ENCODE peak calls at places on chromosomes 2 and 18, in nine cellular contexts. K is midbrain, R is left ventricle myocardium inferior, S is neural crest cell, I is NCI-H1694, O is lower lobe of right lung, J is T-helper 22 cell, M is Daoy, A is T-helper 1 cell. W is an unnamed sample.
A peak's percentile ranks its signal among the peaks of the same experiment; 100 is the strongest.

GRCh38 chr2:43319541-43319940 is 93.1 kb upstream of the ZFP36L2 start:
- DNase-seq in A (no peak), S (no peak), K (no peak), R (no peak), I (no peak), J (no peak), M (no peak), O (no peak), W (no peak)

GRCh38 chr2:86221066-86221684 is 21.9 kb downstream of the MRPL35 start:
- DNase-seq in O (no peak), A (peak; percentile 30), J (no peak), S (peak; percentile 64), R (no peak), M (peak; percentile 59), I (peak; percentile 52), K (peak; percentile 70), W (no peak)

GRCh38 chr2:149544692-149545091 is 42.9 kb downstream of the MMADHC start:
- DNase-seq in I (no peak), R (no peak), S (no peak), A (no peak), O (no peak), M (no peak), J (no peak), K (no peak), W (no peak)

GRCh38 chr2:33158482-33159003 is 211.8 kb downstream of the LTBP1 start:
- DNase-seq in M (peak; percentile 88), A (no peak), I (no peak), S (no peak), K (no peak), R (no peak), J (no peak), O (no peak), W (no peak)

GRCh38 chr2:61770746-61771145 is 83.1 kb downstream of the FAM161A start:
- DNase-seq in A (no peak), R (no peak), J (no peak), M (peak; percentile 23), S (no peak), O (no peak), K (no peak), I (no peak), W (no peak)

GRCh38 chr2:146079216-146079615 is 1559.3 kb upstream of the ZEB2 start:
- DNase-seq in S (no peak), K (no peak), J (no peak), A (no peak), R (no peak), I (no peak), O (no peak), M (no peak), W (no peak)

GRCh38 chr2:84904151-84904550 is 1.3 kb upstream of the TMSB10 start:
- DNase-seq in R (no peak), M (no peak), O (no peak), A (no peak), J (no peak), S (no peak), K (no peak), I (no peak), W (no peak)

GRCh38 chr18:8705280-8705940 is at the start of gene MTCL1:
- DNase-seq in K (no peak), M (peak; percentile 58), O (peak; percentile 53), R (peak; percentile 25), S (peak; percentile 30), I (no peak), A (no peak), J (no peak), W (peak; percentile 10)

GRCh38 chr2:10817413-10817812 is 4.8 kb upstream of the PDIA6 start:
- DNase-seq in R (no peak), S (no peak), A (no peak), O (no peak), I (no peak), J (no peak), M (no peak), K (no peak), W (no peak)

GRCh38 chr18:51253476-51253875 is 56.0 kb upstream of the MEX3C start:
- DNase-seq in J (no peak), I (no peak), S (no peak), R (no peak), K (no peak), A (no peak), O (no peak), M (no peak), W (no peak)

GRCh38 chr2:241836257-241836656 is 22.4 kb downstream of the PDCD1 start:
- DNase-seq in A (no peak), S (no peak), R (no peak), I (no peak), M (no peak), J (no peak), K (no peak), O (no peak), W (no peak)

GRCh38 chr2:20682166-20682565 is 15.2 kb downstream of the GDF7 start:
- DNase-seq in A (no peak), S (no peak), J (no peak), K (no peak), O (no peak), R (no peak), M (no peak), I (peak; percentile 30), W (no peak)

GRCh38 chr2:76567478-76567877 is 856.8 kb upstream of the GCFC2 start:
- DNase-seq in I (no peak), M (no peak), J (no peak), S (no peak), K (no peak), R (no peak), O (no peak), A (no peak), W (no peak)

GRCh38 chr2:176902454-176902853 is 310.1 kb upstream of the HNRNPA3 start:
- DNase-seq in S (no peak), K (no peak), M (no peak), R (no peak), O (no peak), I (no peak), J (no peak), A (no peak), W (no peak)

GRCh38 chr18:59005266-59005665 is 134.4 kb upstream of the SEC11C start:
- DNase-seq in I (no peak), A (no peak), O (no peak), M (no peak), R (peak; percentile 68), S (no peak), J (no peak), K (no peak), W (no peak)

GRCh38 chr2:216601632-216602409 is 31.4 kb upstream of the IGFBP2 start:
- DNase-seq in J (no peak), M (no peak), R (no peak), K (no peak), S (no peak), I (no peak), O (no peak), A (no peak), W (no peak)

GRCh38 chr2:211454684-211455083 is 898.3 kb downstream of the CPS1 start:
- DNase-seq in R (no peak), I (no peak), S (no peak), O (no peak), J (no peak), A (no peak), M (no peak), K (no peak), W (no peak)

GRCh38 chr2:95025406-95026319 is at the start of gene MAL:
- DNase-seq in M (peak; percentile 66), S (peak; percentile 26), R (no peak), K (peak; percentile 71), O (no peak), I (peak; percentile 5), A (peak; percentile 49), J (peak; percentile 43), W (peak; percentile 54)

W was measured in T-helper 17 cell.